ENCODE peak calls at places on chromosomes 1 and 21, in five cellular contexts. One of them, this sample, is unnamed.

GRCh38 chr1:153557877-153558276 is 7.8 kb downstream of the S100A2 start:
- DNase-seq in thoracic aorta: no peak
- DNase-seq in fibroblast of mammary gland: no peak
- DNase-seq in GM12864: no peak
- DNase-seq in pancreas: no peak
- DNase-seq in this sample: no peak

GRCh38 chr1:159951551-159951950 is 2.5 kb downstream of the SLAMF9 start:
- DNase-seq in thoracic aorta: no peak
- DNase-seq in pancreas: no peak
- DNase-seq in fibroblast of mammary gland: no peak
- DNase-seq in GM12864: no peak
- DNase-seq in this sample: no peak

GRCh38 chr1:178871551-178872320 is 859 bp upstream of the ANGPTL1 start:
- DNase-seq in fibroblast of mammary gland: no peak
- DNase-seq in thoracic aorta: no peak
- DNase-seq in pancreas: no peak
- DNase-seq in GM12864: no peak
- DNase-seq in this sample: no peak

GRCh38 chr1:175174702-175175102 is 17.9 kb downstream of the KIAA0040 start:
- DNase-seq in GM12864: no peak
- DNase-seq in fibroblast of mammary gland: no peak
- DNase-seq in thoracic aorta: no peak
- DNase-seq in pancreas: no peak
- DNase-seq in this sample: no peak

GRCh38 chr1:172286629-172287076 is 133.8 kb upstream of the C1orf105 start:
- DNase-seq in GM12864: no peak
- DNase-seq in pancreas: no peak
- DNase-seq in fibroblast of mammary gland: peak; percentile 97
- DNase-seq in thoracic aorta: no peak
- DNase-seq in this sample: no peak

GRCh38 chr1:156691665-156692408 is 13.5 kb downstream of the CRABP2 start:
- DNase-seq in GM12864: no peak
- DNase-seq in pancreas: no peak
- DNase-seq in fibroblast of mammary gland: peak; percentile 55
- DNase-seq in thoracic aorta: no peak
- DNase-seq in this sample: no peak

GRCh38 chr1:119327436-119328155 is 41.0 kb upstream of the HAO2 start:
- DNase-seq in GM12864: no peak
- DNase-seq in fibroblast of mammary gland: peak; percentile 37
- DNase-seq in pancreas: no peak
- DNase-seq in thoracic aorta: no peak
- DNase-seq in this sample: peak; percentile 68

GRCh38 chr1:150765229-150765976 is at the start of gene CTSS:
- DNase-seq in thoracic aorta: no peak
- DNase-seq in fibroblast of mammary gland: peak; percentile 25
- DNase-seq in GM12864: peak; percentile 88
- DNase-seq in pancreas: no peak
- DNase-seq in this sample: no peak

GRCh38 chr1:228291906-228292608 is 84.2 kb downstream of the OBSCN start:
- DNase-seq in fibroblast of mammary gland: no peak
- DNase-seq in pancreas: no peak
- DNase-seq in GM12864: no peak
- DNase-seq in thoracic aorta: no peak
- DNase-seq in this sample: no peak

GRCh38 chr1:183622884-183623785 is 12.4 kb downstream of the ARPC5 start:
- DNase-seq in GM12864: peak; percentile 45
- DNase-seq in fibroblast of mammary gland: peak; percentile 70
- DNase-seq in thoracic aorta: no peak
- DNase-seq in pancreas: no peak
- DNase-seq in this sample: peak; percentile 39

GRCh38 chr1:32773018-32773763 is 44.0 kb downstream of the YARS1 start:
- DNase-seq in pancreas: peak; percentile 88
- DNase-seq in GM12864: no peak
- DNase-seq in thoracic aorta: peak; percentile 43
- DNase-seq in fibroblast of mammary gland: peak; percentile 75
- DNase-seq in this sample: peak; percentile 88
- TF ChIP-seq CTCF in pancreas: peak; percentile 91
- TF ChIP-seq CTCF in GM12864: peak; percentile 98
- TF ChIP-seq CTCF in thoracic aorta: peak; percentile 94
- TF ChIP-seq CTCF in fibroblast of mammary gland: peak; percentile 96
- TF ChIP-seq CTCF in this sample: peak; percentile 70

GRCh38 chr21:31566061-31566460 is 93.4 kb upstream of the SOD1 start:
- DNase-seq in GM12864: no peak
- DNase-seq in fibroblast of mammary gland: peak; percentile 6
- DNase-seq in pancreas: no peak
- DNase-seq in thoracic aorta: no peak
- DNase-seq in this sample: no peak
- TF ChIP-seq CTCF in GM12864: no peak
- TF ChIP-seq CTCF in fibroblast of mammary gland: peak; percentile 15
- TF ChIP-seq CTCF in pancreas: no peak
- TF ChIP-seq CTCF in thoracic aorta: no peak
- TF ChIP-seq CTCF in this sample: no peak

GRCh38 chr1:2914702-2915101 is 106.6 kb upstream of the ACTRT2 start:
- DNase-seq in thoracic aorta: no peak
- DNase-seq in fibroblast of mammary gland: no peak
- DNase-seq in pancreas: no peak
- DNase-seq in GM12864: no peak
- DNase-seq in this sample: no peak
- TF ChIP-seq CTCF in thoracic aorta: no peak
- TF ChIP-seq CTCF in fibroblast of mammary gland: no peak
- TF ChIP-seq CTCF in pancreas: no peak
- TF ChIP-seq CTCF in GM12864: no peak
- TF ChIP-seq CTCF in this sample: no peak

DNA sequence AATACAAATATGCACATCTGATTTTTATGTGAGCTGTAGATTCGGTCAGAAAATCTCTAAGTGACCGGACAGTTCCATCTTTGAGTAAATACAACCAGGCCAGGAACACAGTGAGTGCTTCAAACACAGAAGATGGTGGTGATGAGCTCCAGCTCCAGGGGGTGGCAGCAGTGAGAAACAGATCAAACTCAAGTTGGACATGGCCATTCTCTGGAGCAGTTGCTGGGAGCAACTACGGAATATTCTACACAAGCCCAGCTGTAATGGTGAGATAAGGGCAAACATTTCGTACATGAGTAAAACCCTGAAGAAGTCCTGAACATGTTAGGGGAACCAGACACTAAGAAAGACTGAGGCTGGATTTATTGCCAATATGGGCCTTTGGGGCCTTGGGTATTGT is 100.7 kb downstream of the BARHL2 start:
- DNase-seq in fibroblast of mammary gland: no peak
- DNase-seq in pancreas: no peak
- DNase-seq in GM12864: no peak
- DNase-seq in thoracic aorta: no peak
- DNase-seq in this sample: no peak
- TF ChIP-seq CTCF in fibroblast of mammary gland: no peak
- TF ChIP-seq CTCF in pancreas: no peak
- TF ChIP-seq CTCF in GM12864: peak; percentile 45
- TF ChIP-seq CTCF in thoracic aorta: no peak
- TF ChIP-seq CTCF in this sample: no peak

GRCh38 chr1:90336552-90337324 is 341.8 kb downstream of the ZNF326 start:
- DNase-seq in pancreas: no peak
- DNase-seq in thoracic aorta: no peak
- DNase-seq in GM12864: no peak
- DNase-seq in fibroblast of mammary gland: no peak
- DNase-seq in this sample: no peak
- TF ChIP-seq CTCF in pancreas: no peak
- TF ChIP-seq CTCF in thoracic aorta: no peak
- TF ChIP-seq CTCF in GM12864: no peak
- TF ChIP-seq CTCF in fibroblast of mammary gland: no peak
- TF ChIP-seq CTCF in this sample: no peak

DNA sequence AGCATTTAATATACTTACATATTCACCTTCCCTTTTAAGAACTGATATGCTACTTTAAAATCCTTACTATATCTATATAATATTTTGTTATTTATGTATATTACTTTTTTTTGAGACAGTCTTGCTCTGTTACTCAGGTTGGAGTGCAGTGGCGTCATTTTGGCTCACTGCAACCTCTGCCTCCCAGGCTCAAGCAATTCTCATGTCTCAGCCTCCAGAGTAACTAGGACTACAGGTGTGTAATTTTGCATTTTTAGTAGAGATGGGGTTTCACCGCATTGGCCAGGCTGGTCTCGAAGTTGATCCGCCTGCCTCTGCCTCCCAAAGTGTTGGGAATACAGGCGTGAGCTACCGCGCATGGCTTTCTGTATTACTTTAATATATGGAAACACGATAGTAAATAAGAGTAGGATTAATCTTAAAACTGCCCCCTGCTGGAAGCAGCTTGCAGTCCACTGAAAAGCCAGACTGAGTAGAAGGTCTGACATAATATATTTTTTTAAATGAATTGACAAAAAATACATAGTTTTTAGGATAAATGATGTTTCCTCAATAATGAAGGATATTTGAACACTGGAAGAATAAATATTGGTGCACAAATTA is 24.4 kb downstream of the RCAN3 start:
- DNase-seq in thoracic aorta: no peak
- DNase-seq in pancreas: no peak
- DNase-seq in fibroblast of mammary gland: peak; percentile 28
- DNase-seq in GM12864: no peak
- DNase-seq in this sample: no peak
- TF ChIP-seq CTCF in thoracic aorta: no peak
- TF ChIP-seq CTCF in pancreas: peak; percentile 33
- TF ChIP-seq CTCF in fibroblast of mammary gland: peak; percentile 61
- TF ChIP-seq CTCF in GM12864: peak; percentile 35
- TF ChIP-seq CTCF in this sample: no peak

This sample was measured in prostate gland.